ENCODE peak calls at places on chromosomes 6 and 20, in seven cellular contexts. O, Y, X, J, Z, V and T are unnamed samples.

GRCh38 chr6:158571826-158572652 is 12.1 kb downstream of the TMEM181 start:
- DNase-seq in J (no peak), Y (no peak), O (no peak), V (no peak), Z (no peak), X (peak; percentile 92), T (no peak)

GRCh38 chr6:149683256-149683860 is 34.5 kb downstream of the LATS1 start:
- DNase-seq in O (no peak), Y (no peak), Z (no peak), V (no peak), J (no peak), X (no peak), T (no peak)

GRCh38 chr6:137219664-137220252 is 573 bp upstream of the IFNGR1 start:
- DNase-seq in O (no peak), J (no peak), Y (no peak), X (no peak), V (no peak), Z (no peak), T (no peak)

GRCh38 chr6:125201961-125202729 is 48.6 kb downstream of the TPD52L1 start:
- DNase-seq in O (no peak), J (peak; percentile 94), Y (no peak), Z (peak; percentile 52), X (peak; percentile 67), V (peak; percentile 50), T (no peak)

GRCh38 chr6:328184-328670 is 35.9 kb downstream of the DUSP22 start:
- DNase-seq in Z (no peak), O (peak; percentile 41), X (no peak), Y (no peak), J (peak; percentile 92), V (peak; percentile 69), T (no peak)

GRCh38 chr6:88823998-88824397 is 139.4 kb downstream of the RNGTT start:
- DNase-seq in V (no peak), J (peak; percentile 77), Z (no peak), Y (no peak), O (no peak), X (no peak), T (no peak)

GRCh38 chr20:507006-507758 is 36.4 kb downstream of the CSNK2A1 start:
- DNase-seq in V (no peak), X (no peak), Z (no peak), O (no peak), J (no peak), Y (no peak), T (no peak)

GRCh38 chr20:25314497-25315417 is 66.9 kb downstream of the PYGB start:
- DNase-seq in Z (no peak), J (no peak), Y (peak; percentile 73), V (no peak), O (no peak), X (peak; percentile 11), T (peak; percentile 75)

GRCh38 chr20:45999908-46000570 is 8.7 kb upstream of the MMP9 start:
- DNase-seq in X (no peak), Z (no peak), V (no peak), Y (no peak), J (no peak), O (no peak), T (no peak)

GRCh38 chr6:125812394-125813231 is 21.9 kb downstream of the NCOA7 start:
- DNase-seq in O (no peak), Y (no peak), Z (no peak), V (no peak), J (peak; percentile 98), X (no peak), T (no peak)

GRCh38 chr20:61804896-61805295 is 260.8 kb downstream of the TAF4 start:
- DNase-seq in V (no peak), Y (peak; percentile 67), J (no peak), Z (no peak), O (no peak), X (no peak), T (no peak)

GRCh38 chr20:61802721-61803311 is 262.9 kb downstream of the TAF4 start:
- DNase-seq in V (no peak), X (no peak), J (no peak), O (no peak), Y (peak; percentile 58), Z (no peak), T (no peak)

GRCh38 chr20:61803416-61803902 is 262.2 kb downstream of the TAF4 start:
- DNase-seq in Z (no peak), O (no peak), Y (peak; percentile 55), J (no peak), X (no peak), V (no peak), T (no peak)

GRCh38 chr20:61805365-61805764 is 260.3 kb downstream of the TAF4 start:
- DNase-seq in X (no peak), O (no peak), Y (peak; percentile 31), Z (no peak), J (no peak), V (no peak), T (no peak)

DNA sequence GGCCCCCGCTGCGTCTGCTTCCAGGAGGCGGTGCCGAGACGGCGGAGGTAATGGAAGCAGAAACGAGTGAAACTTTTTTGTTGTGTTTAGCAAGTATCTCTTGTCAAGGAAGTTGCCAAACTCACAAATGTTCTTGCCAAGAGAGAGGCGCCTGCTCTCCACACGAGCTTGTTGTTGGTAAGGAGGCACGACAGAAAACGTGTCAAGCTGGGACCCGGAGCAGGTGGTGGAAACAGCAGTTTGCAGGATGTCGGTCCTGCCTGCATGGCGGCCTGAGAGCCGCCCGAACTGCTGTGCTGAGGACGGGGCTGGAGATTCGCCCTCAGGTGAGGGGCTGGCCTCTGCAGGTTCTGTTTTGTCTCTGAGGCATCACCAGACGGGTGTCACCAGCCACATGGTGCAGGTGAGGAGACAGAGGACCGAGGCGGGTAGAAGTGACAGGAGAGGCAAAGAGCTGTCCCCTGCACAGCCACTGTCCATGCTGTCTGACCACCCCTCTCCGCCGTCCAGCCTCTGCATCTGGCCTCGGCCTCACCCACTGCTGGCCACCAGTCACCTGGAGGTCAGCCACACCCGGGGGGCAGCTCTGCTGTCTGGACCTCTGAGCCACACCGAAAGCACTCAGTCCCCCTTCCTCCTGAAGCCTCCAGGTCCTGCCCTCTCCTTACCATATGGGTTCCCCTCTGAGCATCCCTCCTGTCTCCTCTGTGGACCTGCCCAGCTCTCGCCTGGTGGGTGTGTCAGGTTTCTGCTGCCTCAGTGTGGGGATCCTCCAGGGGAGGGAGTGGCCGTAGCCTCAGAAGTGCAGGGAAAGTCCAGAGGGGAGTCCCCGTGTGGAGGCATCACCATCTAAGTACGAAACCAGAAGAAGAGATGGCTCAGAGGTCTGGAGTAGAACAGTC is 261.5 kb downstream of the TAF4 start:
- DNase-seq in J (peak; percentile 7), Y (peak; percentile 63), V (no peak), X (no peak), Z (no peak), O (no peak), T (no peak)
- H3K4me3 ChIP-seq in J (peak overlapping the region; percentile 13), Y (no peak overlapping the region), V (peak overlapping the region; percentile 9), X (peak overlapping the region; percentile 11), Z (peak overlapping the region; percentile 15), O (no peak overlapping the region), T (no peak overlapping the region)

DNA sequence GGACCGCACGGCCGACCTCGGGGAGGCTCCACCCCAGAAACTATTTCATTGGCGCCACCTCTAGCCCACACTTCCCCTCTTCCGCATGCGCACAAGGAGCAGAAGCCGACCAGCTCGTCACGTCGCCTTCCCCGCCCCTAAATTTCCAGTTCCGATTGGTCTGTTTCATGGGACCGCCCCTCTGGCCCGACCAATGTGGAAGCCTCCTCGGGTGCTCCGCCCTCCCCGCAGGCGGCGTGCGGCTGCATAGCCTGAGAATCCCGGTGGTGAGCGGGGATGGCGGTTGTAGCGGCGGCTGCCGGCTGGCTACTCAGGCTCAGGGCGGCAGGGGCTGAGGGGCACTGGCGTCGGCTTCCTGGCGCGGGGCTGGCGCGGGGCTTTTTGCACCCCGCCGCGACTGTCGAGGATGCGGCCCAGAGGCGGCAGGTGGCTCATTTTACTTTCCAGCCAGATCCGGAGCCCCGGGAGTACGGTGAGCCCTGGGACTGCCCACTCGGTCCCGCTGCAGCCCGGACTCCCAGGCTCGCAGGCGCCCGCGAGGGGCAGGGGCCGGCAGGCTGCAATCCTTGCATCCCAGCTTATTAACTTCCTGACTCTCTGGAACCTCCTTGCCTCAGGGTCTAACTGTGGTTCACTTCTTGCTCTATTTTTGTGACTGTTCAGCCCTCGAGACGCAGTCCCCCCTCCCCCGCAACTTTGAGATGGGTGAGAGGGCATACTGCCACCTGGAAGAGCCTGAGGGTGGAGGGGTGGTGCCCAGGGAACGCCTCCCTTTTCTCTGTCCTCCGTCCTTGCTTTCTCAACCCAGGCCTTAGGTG is at the start of gene BCKDHB:
- DNase-seq in V (peak; percentile 99), O (peak; percentile 98), X (peak; percentile 98), Z (peak; percentile 98), Y (peak; percentile 97), J (peak; percentile 96), T (peak; percentile 100)
- TF ChIP-seq POLR2A in V (peak; percentile 95), O (peak; percentile 41), X (no peak), Z (peak; percentile 90), Y (no peak), J (peak; percentile 85), T (no peak)

DNA sequence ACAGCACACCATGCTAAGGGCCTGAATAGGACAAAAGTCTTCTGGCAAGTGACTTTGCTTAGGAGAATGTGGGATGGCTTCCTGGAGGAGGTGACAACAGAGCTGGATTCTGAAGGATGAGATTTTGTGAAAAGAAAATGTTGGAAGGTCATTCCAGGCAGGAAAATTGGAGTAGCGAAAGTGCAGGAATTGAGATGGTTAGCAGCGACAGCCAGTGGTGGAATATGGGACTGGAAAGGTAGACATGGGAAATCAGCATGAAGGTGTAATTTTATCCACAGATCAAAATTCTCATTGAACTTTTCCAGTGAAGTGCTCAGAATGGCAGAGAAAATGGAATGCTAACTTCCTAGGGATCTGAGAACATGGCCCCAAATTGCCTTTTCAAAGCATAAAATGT is 5.7 kb upstream of the BACH2 start:
- DNase-seq in J (no peak), V (no peak), O (no peak), X (no peak), Y (no peak), Z (no peak), T (no peak)
- TF ChIP-seq CTCF in J (no peak), V (no peak), O (no peak), X (no peak), Y (no peak), Z (no peak), T (no peak)

GRCh38 chr20:40978761-40979160 is 49.9 kb upstream of the TOP1 start:
- DNase-seq in J (no peak), V (no peak), O (no peak), X (no peak), Z (no peak), Y (no peak), T (no peak)

GRCh38 chr20:40979247-40979646 is 49.4 kb upstream of the TOP1 start:
- DNase-seq in J (no peak), O (no peak), Z (no peak), Y (no peak), X (no peak), V (no peak), T (peak; percentile 28)

GRCh38 chr20:40980106-40980827 is 48.4 kb upstream of the TOP1 start:
- DNase-seq in V (no peak), J (no peak), X (no peak), Z (no peak), O (no peak), Y (no peak), T (peak; percentile 58)

GRCh38 chr20:40982415-40983145 is 46.0 kb upstream of the TOP1 start:
- DNase-seq in V (no peak), Y (no peak), O (no peak), Z (no peak), J (no peak), X (no peak), T (peak; percentile 43)

DNA sequence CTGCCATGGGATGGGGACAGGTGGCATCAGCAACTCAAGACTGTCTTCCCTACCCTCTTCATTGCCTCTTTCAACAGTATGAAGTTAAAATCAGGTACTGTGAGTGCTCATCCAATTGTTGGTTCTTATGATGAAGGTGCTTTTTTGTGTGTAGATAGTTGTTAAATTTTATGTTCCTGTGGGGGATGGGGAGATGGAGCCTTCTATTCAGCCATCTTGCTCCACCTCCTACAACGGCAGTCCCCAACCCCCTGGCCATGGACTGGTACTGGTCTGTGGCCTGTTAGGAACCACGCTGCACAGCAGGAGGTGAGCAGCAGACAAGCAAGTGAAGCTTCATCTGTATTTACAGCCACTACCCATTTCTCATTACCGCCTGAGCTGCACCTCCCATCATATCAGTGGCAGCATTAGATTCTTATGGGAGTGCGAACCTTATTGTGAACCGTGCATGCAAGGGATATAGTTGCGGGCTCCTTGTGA is 47.8 kb upstream of the TOP1 start:
- DNase-seq in X (no peak), J (no peak), V (no peak), O (no peak), Y (no peak), Z (no peak), T (no peak)
- H3K4me3 ChIP-seq in X (no peak overlapping the region), J (no peak overlapping the region), V (no peak overlapping the region), O (no peak overlapping the region), Y (no peak overlapping the region), Z (no peak overlapping the region), T (no peak overlapping the region)